ENCODE peak calls at places on chromosome 12, in eight cellular contexts. B is left cardiac atrium; E is midbrain; H is stimulated activated CD4-positive, alpha-beta T cell treated with anti-CD3 and anti-CD28 coated beads, Interleukin-4, amount 100 ng/mL, for 48 hours; U is esophagus squamous epithelium; V is A549; I is mesenchymal stem cell; G is activated T-helper 9 cell treated with anti-CD3 and anti-CD28 coated beads, Interleukin-2, amount 50 U/mL, for 16 hours. Z is an unnamed sample.
A peak's percentile ranks its signal among the peaks of the same experiment; 100 is the strongest.

GRCh38 chr12:89768586-89769482 is 60.2 kb upstream of the ATP2B1 start:
- DNase-seq in B (no peak), E (no peak), H (peak; percentile 16), U (no peak), V (peak; percentile 78), I (peak; percentile 97), G (no peak), Z (no peak)

GRCh38 chr12:57695770-57696432 is 2.0 kb downstream of the OS9 start:
- DNase-seq in B (no peak), E (no peak), H (no peak), U (no peak), V (no peak), I (no peak), G (no peak), Z (no peak)

GRCh38 chr12:117853600-117853999 is 115.2 kb downstream of the KSR2 start:
- DNase-seq in B (no peak), E (no peak), H (no peak), U (no peak), V (peak; percentile 86), I (no peak), G (no peak), Z (no peak)

GRCh38 chr12:56010112-56010570 is 10.7 kb upstream of the IKZF4 start:
- DNase-seq in B (no peak), E (no peak), H (no peak), U (no peak), V (no peak), I (no peak), G (no peak), Z (no peak)

GRCh38 chr12:91594715-91595114 is 412.1 kb upstream of the DCN start:
- DNase-seq in B (no peak), E (no peak), H (no peak), U (no peak), V (no peak), I (no peak), G (no peak), Z (no peak)

GRCh38 chr12:2877959-2878732 is 1.1 kb downstream of the RHNO1 start:
- DNase-seq in B (no peak), E (peak; percentile 35), H (no peak), U (no peak), V (no peak), I (peak; percentile 70), G (no peak), Z (peak; percentile 25)

GRCh38 chr12:5718680-5719079 is 226.4 kb downstream of the ANO2 start:
- DNase-seq in B (peak; percentile 62), E (no peak), H (no peak), U (no peak), V (no peak), I (no peak), G (no peak), Z (no peak)

GRCh38 chr12:7108042-7108927 is 729 bp downstream of the C1RL start:
- DNase-seq in B (peak; percentile 86), E (peak; percentile 5), H (peak; percentile 76), U (peak; percentile 33), V (peak; percentile 90), I (peak; percentile 70), G (peak; percentile 62), Z (no peak)

GRCh38 chr12:63922446-63922845 is 77.9 kb downstream of the SRGAP1 start:
- DNase-seq in B (no peak), E (no peak), H (no peak), U (no peak), V (peak; percentile 55), I (peak; percentile 71), G (no peak), Z (no peak)

GRCh38 chr12:132169376-132169775 is 25.1 kb downstream of the NOC4L start:
- DNase-seq in B (peak; percentile 19), E (no peak), H (no peak), U (no peak), V (no peak), I (no peak), G (no peak), Z (no peak)

GRCh38 chr12:72989458-72989947 is 717.3 kb downstream of the TRHDE start:
- DNase-seq in B (no peak), E (no peak), H (no peak), U (no peak), V (no peak), I (peak; percentile 47), G (no peak), Z (no peak)

GRCh38 chr12:12133259-12133658 is 62.5 kb downstream of the BCL2L14 start:
- DNase-seq in B (no peak), E (no peak), H (no peak), U (no peak), V (no peak), I (no peak), G (no peak), Z (no peak)

GRCh38 chr12:111284709-111285108 is 84.2 kb downstream of the PHETA1 start:
- DNase-seq in B (no peak), E (no peak), H (no peak), U (no peak), V (no peak), I (no peak), G (no peak), Z (no peak)

GRCh38 chr12:89351489-89352241 is 636 bp downstream of the DUSP6 start:
- DNase-seq in B (peak; percentile 51), E (no peak), H (no peak), U (no peak), V (peak; percentile 54), I (no peak), G (peak; percentile 24), Z (no peak)

Z was measured in Ammon's horn.